ENCODE peak calls at places on chromosomes 5 and 9, in nine cellular contexts. P is transverse colon, W is HCT116, I is breast epithelium, L is body of pancreas, S is uterus, V is prostate gland, X is IMR-90, C is ovary. R is an unnamed sample.

GRCh38 chr9:87872079-87872624 is 10.5 kb upstream of the SPATA31E1 start:
- DNase-seq in I (no peak), S (no peak), P (no peak), X (peak; percentile 36), C (no peak), V (no peak), W (no peak), L (peak; percentile 46), R (no peak)

GRCh38 chr5:96509721-96510383 is 76.8 kb upstream of the PCSK1 start:
- DNase-seq in L (no peak), W (no peak), C (no peak), S (no peak), P (no peak), X (peak; percentile 97), V (no peak), I (no peak), R (no peak)

GRCh38 chr9:92506184-92506857 is 24.0 kb upstream of the ASPN start:
- DNase-seq in C (peak; percentile 48), V (no peak), W (no peak), L (no peak), S (peak; percentile 56), X (peak; percentile 95), P (no peak), I (no peak), R (peak; percentile 18)

GRCh38 chr5:67160985-67161384 is 35.6 kb downstream of the CD180 start:
- DNase-seq in V (peak; percentile 89), C (no peak), S (no peak), X (peak; percentile 57), L (no peak), P (no peak), W (no peak), I (peak; percentile 87), R (no peak)

GRCh38 chr5:139470821-139471300 is at the start of gene SMIM33:
- DNase-seq in C (no peak), L (no peak), I (no peak), V (no peak), X (no peak), S (no peak), W (no peak), P (peak; percentile 71), R (no peak)

GRCh38 chr9:34505370-34506120 is 17.2 kb downstream of the ENHO start:
- DNase-seq in P (no peak), C (no peak), I (no peak), S (no peak), V (no peak), X (no peak), W (no peak), L (no peak), R (no peak)

GRCh38 chr5:130795037-130795436 is 370.0 kb downstream of the HINT1 start:
- DNase-seq in S (no peak), P (no peak), V (no peak), L (no peak), X (no peak), C (no peak), W (no peak), I (no peak), R (no peak)

GRCh38 chr9:82332018-82332773 is 343.6 kb downstream of the SPATA31D1 start:
- DNase-seq in L (no peak), S (no peak), I (no peak), V (no peak), P (no peak), W (no peak), X (peak; percentile 85), C (no peak), R (no peak)

GRCh38 chr5:142779163-142779562 is 9.0 kb downstream of the ARHGAP26 start:
- DNase-seq in I (no peak), C (no peak), P (no peak), L (peak; percentile 19), V (peak; percentile 24), S (no peak), X (no peak), W (no peak), R (no peak)

GRCh38 chr5:64635056-64635686 is 55.1 kb upstream of the SHISAL2B start:
- DNase-seq in X (peak; percentile 39), L (no peak), V (no peak), W (peak; percentile 16), C (no peak), S (no peak), P (no peak), I (no peak), R (no peak)

GRCh38 chr5:116137544-116138378 is 52.9 kb downstream of the COMMD10 start:
- DNase-seq in I (no peak), C (no peak), X (peak; percentile 62), S (no peak), L (no peak), P (no peak), W (peak; percentile 41), V (no peak), R (no peak)

GRCh38 chr5:45057564-45057963 is 248.8 kb downstream of the MRPS30 start:
- DNase-seq in X (no peak), P (no peak), C (no peak), V (no peak), W (no peak), S (no peak), I (no peak), L (no peak), R (no peak)

GRCh38 chr5:45060686-45061085 is 251.9 kb downstream of the MRPS30 start:
- DNase-seq in I (no peak), C (no peak), X (no peak), V (no peak), S (no peak), L (no peak), P (no peak), W (no peak), R (no peak)

GRCh38 chr5:45062044-45062443 is 253.3 kb downstream of the MRPS30 start:
- DNase-seq in I (no peak), W (no peak), X (no peak), S (no peak), V (no peak), L (no peak), P (no peak), C (no peak), R (no peak)
- H3K4me3 ChIP-seq in I (no peak overlapping the region), W (no peak overlapping the region), X (no peak overlapping the region), S (no peak overlapping the region), V (no peak overlapping the region), L (no peak overlapping the region), P (no peak overlapping the region), C (no peak overlapping the region), R (no peak overlapping the region)

DNA sequence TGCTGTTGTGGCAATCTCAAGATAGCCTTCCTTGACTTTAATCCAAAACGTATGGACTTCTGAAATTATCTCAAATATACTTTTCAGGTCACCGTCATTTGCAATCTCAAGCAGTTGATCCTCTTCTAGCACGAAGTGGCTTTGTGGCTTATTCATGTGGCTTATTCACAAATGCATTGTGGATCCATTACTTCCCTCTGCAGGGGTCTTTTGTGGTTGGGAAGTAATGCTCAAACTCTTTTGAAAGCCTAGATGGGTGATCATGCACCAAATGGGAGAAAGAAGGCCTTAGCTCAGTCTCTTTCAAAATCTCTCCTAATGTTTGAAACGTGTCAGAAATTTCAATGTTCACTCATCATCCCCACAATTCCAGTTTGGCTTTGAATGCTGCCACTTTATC is 597.2 kb upstream of the CDH10 start:
- DNase-seq in S (no peak), L (no peak), C (no peak), P (no peak), I (no peak), W (no peak), X (no peak), V (no peak), R (no peak)
- H3K27ac ChIP-seq in S (no peak overlapping the region), L (no peak overlapping the region), C (no peak overlapping the region), P (no peak overlapping the region), I (no peak overlapping the region), W (no peak overlapping the region), X (no peak overlapping the region), V (no peak overlapping the region), R (no peak overlapping the region)

GRCh38 chr9:133881671-133882381 is 110.3 kb downstream of the VAV2 start:
- DNase-seq in I (peak; percentile 48), C (no peak), L (peak; percentile 76), S (no peak), P (no peak), X (no peak), W (no peak), V (peak; percentile 70), R (no peak)

GRCh38 chr9:133880851-133881634 is 111.1 kb downstream of the VAV2 start:
- DNase-seq in C (no peak), V (no peak), L (peak; percentile 33), W (no peak), I (no peak), S (no peak), X (peak; percentile 29), P (no peak), R (no peak)

GRCh38 chr9:133883356-133883755 is 108.8 kb downstream of the VAV2 start:
- DNase-seq in P (no peak), X (no peak), C (no peak), V (no peak), W (no peak), S (no peak), L (no peak), I (no peak), R (no peak)

GRCh38 chr9:133884907-133885744 is 107.0 kb downstream of the VAV2 start:
- DNase-seq in S (no peak), L (no peak), P (no peak), I (no peak), C (peak; percentile 23), W (no peak), V (no peak), X (no peak), R (no peak)

DNA sequence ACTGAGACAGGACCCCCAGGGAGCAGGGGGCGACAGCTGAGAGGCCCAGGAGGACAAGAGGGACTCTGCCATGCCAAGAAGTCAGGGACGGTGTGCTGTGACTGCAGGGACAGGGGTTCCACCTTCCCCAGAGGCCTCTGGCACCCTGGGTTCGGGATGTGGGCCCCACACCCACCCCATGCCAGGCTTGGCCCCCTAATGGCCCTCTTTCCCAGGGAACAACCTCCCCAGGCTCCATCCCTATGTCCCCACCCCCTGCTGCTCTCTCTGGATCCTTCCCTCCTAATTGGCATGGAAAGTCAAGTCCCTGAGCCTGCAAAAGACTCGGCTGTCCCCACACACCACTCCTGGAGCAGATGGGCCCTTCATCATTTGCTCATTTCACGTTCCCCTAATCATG is 109.3 kb downstream of the VAV2 start:
- DNase-seq in I (no peak), C (no peak), X (no peak), V (no peak), W (no peak), S (no peak), P (no peak), L (no peak), R (no peak)
- TF ChIP-seq POLR2A in I (no peak), C (no peak), X (no peak), V (no peak), W (no peak), S (no peak), P (no peak), L (no peak), R (no peak)

DNA sequence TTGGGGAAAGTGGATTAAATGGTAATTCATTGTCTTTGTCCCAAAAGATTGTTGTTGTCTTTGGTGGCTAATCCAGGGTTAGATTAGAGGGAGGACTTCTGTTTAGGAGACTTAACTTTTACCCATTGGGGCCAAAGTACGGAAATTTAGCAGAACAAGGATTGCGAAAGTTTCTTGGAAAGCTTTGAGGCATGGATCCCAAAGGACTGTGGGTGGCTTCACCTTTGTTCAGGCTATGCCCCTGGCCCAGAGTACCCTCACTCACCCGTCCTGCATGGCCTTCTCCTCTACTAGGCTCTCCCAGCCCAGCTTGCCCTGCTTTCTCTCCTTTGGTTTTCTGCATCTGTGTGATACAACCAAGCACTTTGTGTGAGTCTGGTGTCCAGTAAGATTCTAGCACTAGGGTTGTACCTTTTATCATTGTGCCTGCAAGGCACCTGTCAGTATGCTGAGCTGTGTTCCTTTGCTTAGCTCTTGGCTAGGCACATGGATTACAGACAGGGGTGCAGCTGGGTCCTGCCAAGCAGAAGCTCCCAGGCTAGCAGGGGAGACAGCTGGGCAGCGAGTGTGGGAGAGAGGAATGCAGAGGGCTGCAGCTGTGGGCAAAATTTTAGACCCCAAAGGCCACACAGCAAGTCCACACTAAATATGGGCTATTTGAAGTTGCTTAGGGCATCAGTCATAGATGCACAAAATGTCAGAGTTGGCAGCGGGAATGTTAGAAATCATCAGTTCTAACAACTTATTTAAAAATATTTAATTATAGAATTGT is 3.2 kb downstream of the PPARGC1B start:
- DNase-seq in W (no peak), X (no peak), L (no peak), C (no peak), P (no peak), I (no peak), S (no peak), V (no peak), R (no peak)
- H3K4me3 ChIP-seq in W (no peak overlapping the region), X (no peak overlapping the region), L (no peak overlapping the region), C (peak overlapping the region; percentile 82), P (peak overlapping the region; percentile 97), I (peak overlapping the region; percentile 84), S (no peak overlapping the region), V (no peak overlapping the region), R (peak overlapping the region; percentile 98)

R was measured in gastrocnemius medialis.